ENCODE peak calls at places on chromosomes 4 and X, in four cellular contexts. E is IMR-90, X is endothelial cell, I is dorsolateral prefrontal cortex. J is an unnamed sample.

GRCh38 chrX:154396948-154397887 is 959 bp upstream of the RPL10 start:
- DNase-seq in X (peak), E (peak), I (peak), J (no peak)

GRCh38 chrX:8967471-8967870 is 66.5 kb downstream of the FAM9B start:
- DNase-seq in I (no peak), X (no peak), E (no peak), J (no peak)

GRCh38 chr4:79141530-79141929 is 184.3 kb downstream of the NAA11 start:
- DNase-seq in X (peak), E (peak), I (no peak), J (no peak)

GRCh38 chr4:48699470-48699869 is 80.6 kb downstream of the FRYL start:
- DNase-seq in X (no peak), I (no peak), E (no peak), J (peak)

GRCh38 chr4:127667772-127668171 is 35.0 kb downstream of the INTU start:
- DNase-seq in E (no peak), X (no peak), I (no peak), J (no peak)

GRCh38 chrX:13876652-13877051 is 59.8 kb upstream of the GPM6B start:
- DNase-seq in E (peak), I (no peak), X (no peak), J (no peak)

GRCh38 chr4:182085051-182085480 is 158.1 kb upstream of the TENM3 start:
- DNase-seq in X (no peak), E (no peak), I (no peak), J (no peak)

GRCh38 chrX:17987783-17988182 is 126.7 kb upstream of the RAI2 start:
- DNase-seq in I (no peak), X (no peak), E (no peak), J (no peak)

GRCh38 chr4:102678695-102679335 is 82.0 kb downstream of the MANBA start:
- DNase-seq in I (no peak), X (no peak), E (no peak), J (no peak)

GRCh38 chr4:36243355-36244256 is 708 bp downstream of the ARAP2 start:
- DNase-seq in X (peak), E (peak), I (peak), J (no peak)

GRCh38 chrX:24466025-24466424 is 939 bp downstream of the PDK3 start:
- DNase-seq in X (no peak), I (no peak), E (no peak), J (no peak)

GRCh38 chr4:53015681-53016080 is 153.6 kb downstream of the RASL11B start:
- DNase-seq in I (no peak), E (peak), X (peak), J (peak)

GRCh38 chrX:68732906-68733493 is 85.5 kb downstream of the STARD8 start:
- DNase-seq in X (peak), I (no peak), E (peak), J (peak)

GRCh38 chr4:85409251-85409650 is 65.7 kb upstream of the ARHGAP24 start:
- DNase-seq in E (no peak), X (no peak), I (no peak), J (peak)

GRCh38 chr4:179492260-179492844 is 2050.1 kb upstream of the AGA start:
- DNase-seq in X (no peak), I (no peak), E (no peak), J (no peak)

DNA sequence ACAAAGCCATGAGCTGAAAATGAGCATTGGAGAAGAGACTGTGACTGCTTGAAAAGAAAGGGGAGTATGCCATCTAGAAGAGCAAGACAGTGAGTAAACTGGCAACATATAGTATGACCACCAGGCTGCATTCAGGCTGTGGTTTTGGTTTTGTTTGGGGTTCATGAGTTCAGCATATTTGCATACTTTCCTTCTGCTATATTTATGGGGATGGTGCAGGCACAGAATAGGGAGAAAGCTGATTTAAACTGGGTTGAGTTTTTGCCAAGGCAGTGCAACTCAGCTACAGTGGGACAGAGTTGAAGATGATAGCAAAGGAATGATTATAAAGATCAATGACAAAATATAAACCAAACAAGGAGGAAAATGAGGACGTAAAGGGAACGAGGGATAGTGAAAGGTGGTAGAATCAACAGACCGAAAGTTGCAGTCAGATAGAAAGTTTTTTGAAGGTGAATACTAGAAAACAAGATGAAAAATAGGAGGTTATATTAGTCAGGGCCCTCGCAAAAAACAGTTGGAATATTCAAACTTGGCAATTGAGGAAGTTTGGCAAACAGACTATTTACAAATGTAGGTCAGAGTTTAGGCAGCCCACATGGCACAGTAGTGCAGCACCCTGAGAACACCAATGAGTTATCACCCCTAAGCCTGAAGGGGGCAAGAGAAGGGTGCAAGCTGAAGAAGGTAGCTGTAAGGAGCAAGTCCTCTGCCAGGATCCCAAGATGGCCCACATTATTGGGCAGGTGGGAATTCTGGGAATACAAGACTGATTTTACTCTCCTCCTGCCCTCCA is 114.8 kb upstream of the MAP9 start:
- DNase-seq in E (peak), X (no peak), I (no peak), J (no peak)
- TF ChIP-seq CTCF in E (no peak), X (no peak), I (no peak), J (no peak)

DNA sequence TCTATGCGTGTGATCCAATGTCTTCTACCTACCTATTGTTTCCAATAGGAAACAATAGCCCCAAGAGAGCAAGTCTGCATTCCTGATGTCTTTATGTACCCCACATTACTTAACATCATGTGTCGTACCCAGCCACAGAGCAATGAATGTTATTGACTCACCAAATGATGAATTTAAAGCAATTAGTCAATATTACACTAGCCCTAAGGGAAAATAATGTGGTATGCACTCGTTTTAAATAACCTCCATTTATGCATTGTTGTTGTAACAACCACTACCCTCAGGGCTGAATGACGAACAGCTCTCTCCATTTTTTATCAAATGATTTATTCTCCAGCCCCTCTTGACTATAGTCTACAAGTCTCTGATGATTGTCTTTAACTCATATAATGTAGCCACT is 601.8 kb upstream of the GRIA3 start:
- DNase-seq in E (no peak), X (no peak), I (no peak), J (peak)
- TF ChIP-seq CTCF in E (no peak), X (no peak), I (no peak), J (no peak)

DNA sequence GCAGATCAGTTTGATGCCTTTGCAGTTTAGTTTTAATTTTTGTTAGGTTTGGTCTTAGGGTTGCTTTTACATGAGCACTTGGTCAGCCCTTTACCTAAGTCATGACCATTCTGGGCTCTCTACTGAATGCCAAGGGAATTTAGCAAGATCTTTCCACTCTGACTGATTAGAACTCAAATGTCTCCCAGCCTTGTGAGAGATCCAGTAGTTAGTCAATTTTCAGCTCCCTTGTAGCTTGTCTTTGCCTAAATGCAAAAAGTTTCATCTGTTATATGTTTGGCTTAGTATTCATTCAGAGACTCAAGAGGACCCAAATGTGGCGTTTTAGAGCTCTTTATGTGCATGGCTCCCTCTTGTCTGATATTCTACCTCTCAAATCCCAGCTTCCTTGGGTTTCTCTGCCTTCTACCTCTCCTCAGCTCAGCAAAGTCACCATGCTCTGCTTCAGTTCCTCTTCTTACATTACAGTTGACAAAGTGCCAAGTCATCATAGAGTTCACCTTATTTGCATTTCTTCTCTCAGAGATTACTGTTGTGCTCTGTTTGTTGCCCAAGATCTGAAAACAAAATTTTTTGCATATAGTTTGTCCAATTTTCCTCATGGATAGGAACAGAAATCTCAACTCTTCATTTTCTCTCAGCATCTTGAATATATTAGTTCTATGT is 17.5 kb upstream of the JAKMIP1 start:
- DNase-seq in E (no peak), X (no peak), I (no peak), J (no peak)
- TF ChIP-seq CTCF in E (no peak), X (no peak), I (no peak), J (no peak)

DNA sequence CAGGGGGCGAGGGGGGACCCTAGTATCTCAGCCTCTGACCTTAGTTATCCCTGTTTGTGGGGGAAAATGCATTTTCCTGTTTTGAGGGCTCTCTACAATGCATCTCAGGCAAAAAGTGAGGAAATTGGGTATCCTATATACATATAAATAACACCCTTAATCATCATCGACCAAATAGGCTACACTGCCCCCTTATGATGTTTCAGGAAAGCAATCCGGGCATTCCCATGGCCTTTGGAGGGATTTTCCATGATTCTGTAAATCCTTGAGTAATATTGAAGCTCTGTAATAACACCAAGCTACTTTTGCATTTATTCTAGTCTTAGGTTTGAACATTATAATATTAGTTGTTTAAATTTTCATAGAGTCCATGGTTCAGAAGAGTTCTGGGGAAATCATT is 91.6 kb upstream of the SCOC start:
- DNase-seq in I (no peak), E (peak), X (no peak), J (peak)
- TF ChIP-seq CTCF in I (no peak), E (peak), X (no peak), J (peak)

GRCh38 chr4:24928708-24929107 is 15.9 kb upstream of the CCDC149 start:
- DNase-seq in X (no peak), I (no peak), E (no peak), J (no peak)

GRCh38 chr4:24930136-24930535 is 17.3 kb upstream of the CCDC149 start:
- DNase-seq in E (no peak), X (no peak), I (no peak), J (no peak)

GRCh38 chr4:24937176-24937575 is 24.3 kb upstream of the CCDC149 start:
- DNase-seq in I (no peak), E (no peak), X (no peak), J (no peak)

GRCh38 chr4:24932831-24933230 is 20.0 kb upstream of the CCDC149 start:
- DNase-seq in X (no peak), E (peak), I (no peak), J (no peak)

DNA sequence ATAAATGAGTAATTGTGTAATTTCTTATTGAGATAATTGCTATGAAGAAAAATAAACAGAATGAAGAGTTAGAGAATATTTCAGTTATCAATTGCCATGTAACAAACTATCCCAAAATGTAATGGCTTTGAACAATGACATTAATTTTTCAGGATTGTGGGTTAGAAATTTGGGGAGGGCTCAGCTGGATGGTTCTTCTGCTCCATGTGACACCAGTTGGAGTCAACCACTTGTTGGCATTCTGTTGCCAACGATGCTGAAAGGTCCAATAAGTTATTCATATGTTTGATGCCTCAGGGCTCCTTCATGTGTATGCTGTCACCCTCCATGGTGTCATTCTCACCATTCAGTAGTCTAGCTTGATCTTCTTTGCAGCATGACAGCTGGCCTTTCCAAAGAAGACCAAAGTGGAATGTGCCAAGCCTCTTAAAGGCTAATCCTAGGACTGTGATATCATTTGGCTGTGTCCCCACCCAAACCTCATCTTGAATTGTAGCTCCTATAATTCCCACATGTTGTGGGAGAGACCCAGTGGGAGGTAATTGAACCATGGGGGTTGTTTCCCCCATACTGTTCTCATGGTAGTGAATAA is 20.9 kb upstream of the CCDC149 start:
- DNase-seq in X (no peak), I (no peak), E (no peak), J (no peak)
- TF ChIP-seq CTCF in X (no peak), I (no peak), E (no peak), J (no peak)

GRCh38 chrX:54496517-54496852 is 451 bp upstream of the FGD1 start:
- DNase-seq in E (no peak), I (no peak), X (no peak), J (no peak)

GRCh38 chrX:54494970-54495813 is 842 bp downstream of the FGD1 start:
- DNase-seq in X (peak), E (peak), I (no peak), J (no peak)

GRCh38 chrX:54495814-54496516 is at the start of gene FGD1:
- DNase-seq in I (peak), X (peak), E (peak), J (peak)

GRCh38 chrX:54494166-54494969 is 1.7 kb downstream of the FGD1 start:
- DNase-seq in E (no peak), I (no peak), X (no peak), J (no peak)

GRCh38 chrX:54492340-54492739 is 3.7 kb downstream of the FGD1 start:
- DNase-seq in E (peak), I (no peak), X (no peak), J (peak)
- TF ChIP-seq CTCF in E (no peak), I (no peak), X (no peak), J (no peak)